ENCODE peak calls at places on chromosomes 6 and 20, in seven cellular contexts. O, U, Z, S, X, J and M are unnamed samples.

GRCh38 chr20:39717976-39718375 is 755.8 kb downstream of the DHX35 start:
- DNase-seq in J (no peak), O (no peak), X (no peak), S (no peak), Z (no peak), U (no peak), M (no peak)

GRCh38 chr6:164014716-164015484 is 600.4 kb downstream of the QKI start:
- DNase-seq in Z (no peak), S (no peak), O (no peak), U (no peak), X (no peak), J (no peak), M (no peak)

GRCh38 chr6:157631388-157631787 is 191.7 kb upstream of the SNX9 start:
- DNase-seq in Z (no peak), S (no peak), U (no peak), X (no peak), O (no peak), J (no peak), M (no peak)

GRCh38 chr20:10079964-10080363 is 45.2 kb downstream of the ANKEF1 start:
- DNase-seq in O (no peak), S (no peak), U (no peak), X (no peak), J (no peak), Z (no peak), M (no peak)

GRCh38 chr6:41974281-41974825 is 32.7 kb upstream of the CCND3 start:
- DNase-seq in X (no peak), Z (no peak), U (no peak), S (no peak), O (no peak), J (peak), M (no peak)

GRCh38 chr20:48294196-48294595 is 508.9 kb upstream of the SULF2 start:
- DNase-seq in Z (no peak), J (peak), O (no peak), X (no peak), U (no peak), S (no peak), M (no peak)

GRCh38 chr6:160005861-160006540 is 37.1 kb downstream of the IGF2R start:
- DNase-seq in U (peak), O (no peak), S (no peak), X (no peak), Z (no peak), J (no peak), M (no peak)

GRCh38 chr6:30007132-30007764 is 53.8 kb upstream of the POLR1H start:
- DNase-seq in J (no peak), Z (no peak), S (no peak), U (peak), O (peak), X (no peak), M (no peak)

GRCh38 chr20:47272893-47273590 is 83.5 kb downstream of the ZMYND8 start:
- DNase-seq in X (no peak), U (no peak), J (peak), Z (peak), S (peak), O (no peak), M (peak)

GRCh38 chr20:23193985-23194384 is 107.9 kb upstream of the CD93 start:
- DNase-seq in J (no peak), S (no peak), Z (no peak), X (no peak), U (no peak), O (no peak), M (no peak)

GRCh38 chr6:32664827-32665362 is 1.6 kb downstream of the HLA-DQB1 start:
- DNase-seq in Z (peak), U (peak), O (peak), X (no peak), J (no peak), S (peak), M (peak)

GRCh38 chr20:44309763-44310663 is 989 bp downstream of the FITM2 start:
- DNase-seq in S (no peak), J (peak), O (no peak), U (peak), Z (no peak), X (no peak), M (no peak)

GRCh38 chr20:16434087-16434664 is 139.1 kb downstream of the KIF16B start:
- DNase-seq in Z (peak), X (peak), S (peak), O (peak), U (peak), J (peak), M (no peak)
- TF ChIP-seq CTCF in Z (peak), X (peak), S (peak), O (no peak), U (peak), J (peak), M (peak)

DNA sequence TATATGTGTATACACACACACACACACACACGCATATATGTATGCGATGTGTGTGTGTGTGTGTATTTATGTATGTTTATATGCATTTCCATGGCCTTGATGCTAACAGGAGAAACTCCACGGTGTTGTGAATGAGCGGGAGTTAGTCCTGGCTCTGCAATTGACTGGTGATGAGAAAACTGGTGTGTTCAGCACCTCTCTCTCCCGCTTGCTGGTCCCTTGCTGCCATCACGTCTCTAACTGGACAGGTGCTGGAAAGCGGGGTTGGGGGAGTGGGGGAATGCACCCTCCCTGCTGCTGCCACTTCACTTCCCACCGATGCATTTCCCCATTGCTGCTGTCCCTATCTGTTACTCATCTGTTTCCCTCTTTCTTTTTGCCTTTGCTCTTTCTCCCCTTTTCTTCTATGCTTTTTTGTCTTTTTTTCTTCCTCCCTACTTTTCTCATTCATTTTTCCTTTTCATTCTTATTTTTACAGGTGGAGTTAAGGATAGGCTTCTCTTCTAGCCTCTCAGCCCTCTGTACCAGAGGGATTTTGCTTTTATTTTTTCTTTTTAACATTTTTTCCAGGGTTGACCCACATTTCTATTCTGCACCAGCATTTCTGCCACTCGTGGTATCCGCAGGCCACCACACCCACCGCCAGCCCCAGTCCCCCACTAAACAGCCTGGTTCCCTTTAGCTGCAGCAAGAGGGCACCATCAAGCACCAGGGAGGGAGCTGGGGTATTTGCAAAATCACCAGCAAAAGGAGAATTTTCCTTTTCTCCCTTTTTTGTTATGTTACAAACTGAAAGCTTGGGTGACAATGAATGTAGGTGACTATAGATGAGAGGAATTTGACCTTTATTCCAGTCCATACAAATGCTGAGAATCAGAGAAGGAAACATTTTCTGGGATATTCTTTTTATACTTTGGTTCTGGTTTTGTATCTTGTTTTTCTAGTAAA is 115.6 kb downstream of the TCP11 start:
- DNase-seq in O (no peak), J (no peak), X (no peak), Z (no peak), U (no peak), S (no peak), M (no peak)
- TF ChIP-seq CTCF in O (no peak), J (peak), X (no peak), Z (no peak), U (no peak), S (no peak), M (no peak)

GRCh38 chr6:145761584-145761983 is 26.3 kb upstream of the EPM2A start:
- DNase-seq in Z (peak), J (peak), S (no peak), X (no peak), O (no peak), U (no peak), M (no peak)
- TF ChIP-seq CTCF in Z (peak), J (peak), S (no peak), X (no peak), O (no peak), U (no peak), M (no peak)

DNA sequence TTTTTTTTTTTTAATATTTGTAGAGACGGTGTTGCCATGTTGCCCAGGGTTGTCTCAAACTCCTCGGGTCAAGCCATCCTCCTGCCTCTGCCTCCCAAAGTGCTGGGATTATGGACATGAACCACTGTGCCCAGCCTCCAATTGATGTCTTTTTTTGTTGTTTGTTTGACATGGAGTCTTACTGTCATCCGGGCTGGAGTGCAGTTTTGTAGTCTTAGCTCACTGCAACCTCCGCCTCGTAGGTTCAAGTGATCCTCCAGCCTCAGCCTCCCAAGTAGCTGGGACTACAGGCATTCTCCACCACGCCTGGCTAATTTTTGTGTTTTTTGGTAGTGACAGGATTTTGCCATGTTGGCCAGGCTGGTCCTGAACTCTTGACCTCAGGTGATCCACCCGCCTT is 9.4 kb upstream of the MROH8 start:
- DNase-seq in O (no peak), J (no peak), Z (no peak), S (no peak), U (no peak), X (no peak), M (no peak)
- TF ChIP-seq CTCF in O (no peak), J (no peak), Z (no peak), S (no peak), U (no peak), X (no peak), M (no peak)

GRCh38 chr6:16168858-16169257 is 40.0 kb downstream of the MYLIP start:
- DNase-seq in X (no peak), O (no peak), S (no peak), J (peak), Z (peak), U (no peak), M (no peak)
- TF ChIP-seq CTCF in X (peak), O (no peak), S (peak), J (peak), Z (peak), U (peak), M (no peak)

DNA sequence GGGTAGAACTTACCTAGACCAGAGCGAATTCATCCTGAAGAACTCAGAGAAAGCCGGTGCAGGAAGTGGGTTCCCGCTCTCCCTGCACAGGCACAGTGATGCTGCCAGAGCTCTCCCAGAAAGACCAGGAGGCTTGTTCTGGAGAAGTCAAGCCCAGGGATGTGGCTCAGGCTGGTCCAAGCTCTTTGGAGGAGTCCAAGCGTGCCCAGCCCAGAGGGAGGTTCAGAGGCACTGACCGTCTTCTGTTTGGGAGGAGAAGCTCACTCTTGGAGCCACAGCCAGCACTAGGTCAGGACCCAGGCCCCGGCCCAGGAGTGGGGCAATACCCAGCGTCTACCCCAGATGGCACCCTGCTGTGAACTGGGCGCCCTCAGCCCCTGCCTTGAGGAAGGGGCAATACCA is 1.5 kb upstream of the PMEPA1 start:
- DNase-seq in Z (no peak), J (no peak), U (no peak), S (no peak), X (no peak), O (no peak), M (no peak)
- TF ChIP-seq CTCF in Z (no peak), J (peak), U (no peak), S (no peak), X (no peak), O (no peak), M (no peak)